ENCODE peak calls at places on chromosomes 5 and 9, in nine cellular contexts. One of them, this sample, is unnamed.

GRCh38 chr9:34540826-34541225 is 18.0 kb upstream of the ENHO start:
- DNase-seq in stomach: no peak
- DNase-seq in fibroblast of the aortic adventitia: peak
- DNase-seq in AG09319: no peak
- DNase-seq in psoas muscle: no peak
- DNase-seq in GM13977: no peak
- DNase-seq in WTC11: no peak
- DNase-seq in tibial nerve: no peak
- DNase-seq in type B pancreatic cell: no peak
- DNase-seq in this sample: no peak

GRCh38 chr9:21590058-21590996 is 108.2 kb upstream of the IFNE start:
- DNase-seq in stomach: no peak
- DNase-seq in fibroblast of the aortic adventitia: peak
- DNase-seq in AG09319: no peak
- DNase-seq in psoas muscle: no peak
- DNase-seq in GM13977: no peak
- DNase-seq in WTC11: no peak
- DNase-seq in tibial nerve: no peak
- DNase-seq in type B pancreatic cell: no peak
- DNase-seq in this sample: no peak

GRCh38 chr5:142507528-142507927 is 178.4 kb downstream of the FGF1 start:
- DNase-seq in stomach: no peak
- DNase-seq in fibroblast of the aortic adventitia: no peak
- DNase-seq in AG09319: no peak
- DNase-seq in psoas muscle: no peak
- DNase-seq in GM13977: no peak
- DNase-seq in WTC11: no peak
- DNase-seq in tibial nerve: no peak
- DNase-seq in type B pancreatic cell: no peak
- DNase-seq in this sample: no peak

GRCh38 chr5:128074171-128074570 is 9.4 kb upstream of the SLC12A2 start:
- DNase-seq in stomach: no peak
- DNase-seq in fibroblast of the aortic adventitia: no peak
- DNase-seq in AG09319: no peak
- DNase-seq in psoas muscle: no peak
- DNase-seq in GM13977: no peak
- DNase-seq in WTC11: no peak
- DNase-seq in tibial nerve: no peak
- DNase-seq in type B pancreatic cell: no peak
- DNase-seq in this sample: no peak

GRCh38 chr9:107100591-107100990 is 182.5 kb upstream of the RAD23B start:
- DNase-seq in stomach: no peak
- DNase-seq in fibroblast of the aortic adventitia: no peak
- DNase-seq in AG09319: no peak
- DNase-seq in psoas muscle: no peak
- DNase-seq in GM13977: no peak
- DNase-seq in WTC11: no peak
- DNase-seq in tibial nerve: no peak
- DNase-seq in type B pancreatic cell: no peak
- DNase-seq in this sample: no peak

GRCh38 chr9:38417003-38417965 is 7.0 kb downstream of the IGFBPL1 start:
- DNase-seq in stomach: peak
- DNase-seq in fibroblast of the aortic adventitia: no peak
- DNase-seq in AG09319: no peak
- DNase-seq in psoas muscle: no peak
- DNase-seq in GM13977: no peak
- DNase-seq in WTC11: peak
- DNase-seq in tibial nerve: no peak
- DNase-seq in type B pancreatic cell: no peak
- DNase-seq in this sample: no peak

GRCh38 chr9:33750307-33750838 is 45.0 kb upstream of the PRSS3 start:
- DNase-seq in stomach: peak
- DNase-seq in fibroblast of the aortic adventitia: peak
- DNase-seq in AG09319: no peak
- DNase-seq in psoas muscle: peak
- DNase-seq in GM13977: no peak
- DNase-seq in WTC11: peak
- DNase-seq in tibial nerve: no peak
- DNase-seq in type B pancreatic cell: no peak
- DNase-seq in this sample: no peak

GRCh38 chr5:149424371-149425315 is 45.6 kb upstream of the IL17B start:
- DNase-seq in stomach: no peak
- DNase-seq in fibroblast of the aortic adventitia: no peak
- DNase-seq in AG09319: no peak
- DNase-seq in psoas muscle: no peak
- DNase-seq in GM13977: no peak
- DNase-seq in WTC11: peak
- DNase-seq in tibial nerve: no peak
- DNase-seq in type B pancreatic cell: no peak
- DNase-seq in this sample: no peak

GRCh38 chr5:57493034-57493433 is 10.4 kb upstream of the ACTBL2 start:
- DNase-seq in stomach: no peak
- DNase-seq in fibroblast of the aortic adventitia: peak
- DNase-seq in AG09319: no peak
- DNase-seq in psoas muscle: no peak
- DNase-seq in GM13977: no peak
- DNase-seq in WTC11: no peak
- DNase-seq in tibial nerve: no peak
- DNase-seq in type B pancreatic cell: no peak
- DNase-seq in this sample: no peak

GRCh38 chr5:140555747-140556312 is 1.4 kb downstream of the SRA1 start:
- DNase-seq in stomach: no peak
- DNase-seq in fibroblast of the aortic adventitia: no peak
- DNase-seq in AG09319: no peak
- DNase-seq in psoas muscle: no peak
- DNase-seq in GM13977: peak
- DNase-seq in WTC11: no peak
- DNase-seq in tibial nerve: no peak
- DNase-seq in type B pancreatic cell: no peak
- DNase-seq in this sample: no peak

GRCh38 chr5:140558542-140558941 is 1.3 kb upstream of the SRA1 start:
- DNase-seq in stomach: no peak
- DNase-seq in fibroblast of the aortic adventitia: no peak
- DNase-seq in AG09319: no peak
- DNase-seq in psoas muscle: no peak
- DNase-seq in GM13977: no peak
- DNase-seq in WTC11: no peak
- DNase-seq in tibial nerve: no peak
- DNase-seq in type B pancreatic cell: no peak
- DNase-seq in this sample: no peak

GRCh38 chr5:140557965-140558364 is 692 bp upstream of the SRA1 start:
- DNase-seq in stomach: no peak
- DNase-seq in fibroblast of the aortic adventitia: no peak
- DNase-seq in AG09319: no peak
- DNase-seq in psoas muscle: no peak
- DNase-seq in GM13977: no peak
- DNase-seq in WTC11: no peak
- DNase-seq in tibial nerve: no peak
- DNase-seq in type B pancreatic cell: no peak
- DNase-seq in this sample: no peak

GRCh38 chr5:140556438-140556837 is 835 bp downstream of the SRA1 start:
- DNase-seq in stomach: no peak
- DNase-seq in fibroblast of the aortic adventitia: peak
- DNase-seq in AG09319: no peak
- DNase-seq in psoas muscle: no peak
- DNase-seq in GM13977: no peak
- DNase-seq in WTC11: no peak
- DNase-seq in tibial nerve: no peak
- DNase-seq in type B pancreatic cell: no peak
- DNase-seq in this sample: no peak

GRCh38 chr5:140557136-140557805 is at the start of gene SRA1:
- DNase-seq in stomach: peak
- DNase-seq in fibroblast of the aortic adventitia: peak
- DNase-seq in AG09319: peak
- DNase-seq in psoas muscle: peak
- DNase-seq in GM13977: peak
- DNase-seq in WTC11: peak
- DNase-seq in tibial nerve: peak
- DNase-seq in type B pancreatic cell: peak
- DNase-seq in this sample: peak
- TF ChIP-seq CTCF in stomach: no peak
- TF ChIP-seq CTCF in fibroblast of the aortic adventitia: peak
- TF ChIP-seq CTCF in AG09319: no peak
- TF ChIP-seq CTCF in psoas muscle: no peak
- TF ChIP-seq CTCF in GM13977: no peak
- TF ChIP-seq CTCF in WTC11: no peak
- TF ChIP-seq CTCF in tibial nerve: no peak
- TF ChIP-seq CTCF in type B pancreatic cell: no peak
- TF ChIP-seq CTCF in this sample: no peak

GRCh38 chr9:131101207-131101964 is 5.1 kb downstream of the AIF1L start:
- DNase-seq in stomach: no peak
- DNase-seq in fibroblast of the aortic adventitia: no peak
- DNase-seq in AG09319: no peak
- DNase-seq in psoas muscle: no peak
- DNase-seq in GM13977: no peak
- DNase-seq in WTC11: no peak
- DNase-seq in tibial nerve: no peak
- DNase-seq in type B pancreatic cell: no peak
- DNase-seq in this sample: no peak

GRCh38 chr9:131097948-131098278 is 1.6 kb downstream of the AIF1L start:
- DNase-seq in stomach: no peak
- DNase-seq in fibroblast of the aortic adventitia: no peak
- DNase-seq in AG09319: no peak
- DNase-seq in psoas muscle: no peak
- DNase-seq in GM13977: no peak
- DNase-seq in WTC11: no peak
- DNase-seq in tibial nerve: no peak
- DNase-seq in type B pancreatic cell: no peak
- DNase-seq in this sample: no peak

GRCh38 chr9:131099088-131099611 is 2.8 kb downstream of the AIF1L start:
- DNase-seq in stomach: no peak
- DNase-seq in fibroblast of the aortic adventitia: no peak
- DNase-seq in AG09319: no peak
- DNase-seq in psoas muscle: no peak
- DNase-seq in GM13977: no peak
- DNase-seq in WTC11: no peak
- DNase-seq in tibial nerve: no peak
- DNase-seq in type B pancreatic cell: no peak
- DNase-seq in this sample: no peak

GRCh38 chr9:131098391-131099087 is 2.2 kb downstream of the AIF1L start:
- DNase-seq in stomach: no peak
- DNase-seq in fibroblast of the aortic adventitia: no peak
- DNase-seq in AG09319: no peak
- DNase-seq in psoas muscle: no peak
- DNase-seq in GM13977: no peak
- DNase-seq in WTC11: peak
- DNase-seq in tibial nerve: no peak
- DNase-seq in type B pancreatic cell: no peak
- DNase-seq in this sample: no peak

GRCh38 chr9:131100445-131100844 is 4.1 kb downstream of the AIF1L start:
- DNase-seq in stomach: no peak
- DNase-seq in fibroblast of the aortic adventitia: no peak
- DNase-seq in AG09319: no peak
- DNase-seq in psoas muscle: no peak
- DNase-seq in GM13977: no peak
- DNase-seq in WTC11: no peak
- DNase-seq in tibial nerve: no peak
- DNase-seq in type B pancreatic cell: no peak
- DNase-seq in this sample: no peak
- TF ChIP-seq CTCF in stomach: no peak
- TF ChIP-seq CTCF in fibroblast of the aortic adventitia: no peak
- TF ChIP-seq CTCF in AG09319: no peak
- TF ChIP-seq CTCF in psoas muscle: no peak
- TF ChIP-seq CTCF in GM13977: no peak
- TF ChIP-seq CTCF in WTC11: no peak
- TF ChIP-seq CTCF in tibial nerve: no peak
- TF ChIP-seq CTCF in type B pancreatic cell: no peak
- TF ChIP-seq CTCF in this sample: no peak

GRCh38 chr5:179820483-179821297 is at the start of gene SQSTM1:
- DNase-seq in stomach: peak
- DNase-seq in fibroblast of the aortic adventitia: peak
- DNase-seq in AG09319: peak
- DNase-seq in psoas muscle: peak
- DNase-seq in GM13977: peak
- DNase-seq in WTC11: peak
- DNase-seq in tibial nerve: peak
- DNase-seq in type B pancreatic cell: peak
- DNase-seq in this sample: no peak
- TF ChIP-seq CTCF in stomach: no peak
- TF ChIP-seq CTCF in fibroblast of the aortic adventitia: no peak
- TF ChIP-seq CTCF in AG09319: no peak
- TF ChIP-seq CTCF in psoas muscle: no peak
- TF ChIP-seq CTCF in GM13977: no peak
- TF ChIP-seq CTCF in WTC11: no peak
- TF ChIP-seq CTCF in tibial nerve: no peak
- TF ChIP-seq CTCF in type B pancreatic cell: peak
- TF ChIP-seq CTCF in this sample: no peak

GRCh38 chr5:177487975-177488374 is 9.4 kb downstream of the PDLIM7 start:
- DNase-seq in stomach: no peak
- DNase-seq in fibroblast of the aortic adventitia: no peak
- DNase-seq in AG09319: no peak
- DNase-seq in psoas muscle: no peak
- DNase-seq in GM13977: no peak
- DNase-seq in WTC11: no peak
- DNase-seq in tibial nerve: no peak
- DNase-seq in type B pancreatic cell: no peak
- DNase-seq in this sample: no peak

GRCh38 chr5:177487144-177487543 is 10.3 kb downstream of the PDLIM7 start:
- DNase-seq in stomach: no peak
- DNase-seq in fibroblast of the aortic adventitia: no peak
- DNase-seq in AG09319: no peak
- DNase-seq in psoas muscle: no peak
- DNase-seq in GM13977: no peak
- DNase-seq in WTC11: no peak
- DNase-seq in tibial nerve: no peak
- DNase-seq in type B pancreatic cell: no peak
- DNase-seq in this sample: no peak

GRCh38 chr5:177490992-177491391 is 6.4 kb downstream of the PDLIM7 start:
- DNase-seq in stomach: no peak
- DNase-seq in fibroblast of the aortic adventitia: no peak
- DNase-seq in AG09319: no peak
- DNase-seq in psoas muscle: no peak
- DNase-seq in GM13977: peak
- DNase-seq in WTC11: no peak
- DNase-seq in tibial nerve: no peak
- DNase-seq in type B pancreatic cell: no peak
- DNase-seq in this sample: no peak

GRCh38 chr5:177490311-177490991 is 7.0 kb downstream of the PDLIM7 start:
- DNase-seq in stomach: no peak
- DNase-seq in fibroblast of the aortic adventitia: no peak
- DNase-seq in AG09319: no peak
- DNase-seq in psoas muscle: no peak
- DNase-seq in GM13977: peak
- DNase-seq in WTC11: no peak
- DNase-seq in tibial nerve: no peak
- DNase-seq in type B pancreatic cell: no peak
- DNase-seq in this sample: no peak

DNA sequence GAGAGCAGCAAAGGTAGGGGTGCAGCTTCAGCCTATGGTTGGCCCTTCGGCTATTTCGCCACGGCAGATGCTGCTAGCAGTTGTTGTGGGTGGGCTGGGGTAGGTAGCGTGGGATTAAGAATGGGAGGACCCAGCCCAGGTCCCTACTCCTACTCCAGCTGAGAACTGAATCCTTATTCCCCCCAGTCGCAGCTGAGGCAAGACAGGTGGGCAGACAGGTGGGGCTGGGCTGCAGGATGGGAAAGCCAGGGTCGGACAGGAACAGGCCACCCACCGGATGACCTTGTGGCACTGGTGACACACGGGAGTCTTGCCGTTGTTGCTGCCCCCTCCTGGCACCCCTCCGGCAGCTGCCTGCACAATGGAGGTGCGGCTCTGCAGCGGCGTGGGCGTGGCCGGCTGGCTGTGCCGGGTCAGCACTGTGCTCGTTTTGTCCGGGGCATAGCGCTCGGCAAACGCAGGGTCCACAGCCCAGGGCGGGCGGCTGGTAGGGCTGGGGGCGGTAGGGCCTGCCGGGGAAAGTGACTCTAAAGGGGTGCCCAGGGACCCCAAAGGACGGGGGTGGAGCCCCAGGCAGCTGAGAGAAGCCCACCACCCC is 8.2 kb downstream of the PDLIM7 start:
- DNase-seq in stomach: peak
- DNase-seq in fibroblast of the aortic adventitia: no peak
- DNase-seq in AG09319: no peak
- DNase-seq in psoas muscle: no peak
- DNase-seq in GM13977: no peak
- DNase-seq in WTC11: peak
- DNase-seq in tibial nerve: no peak
- DNase-seq in type B pancreatic cell: no peak
- DNase-seq in this sample: no peak
- TF ChIP-seq CTCF in stomach: no peak
- TF ChIP-seq CTCF in fibroblast of the aortic adventitia: no peak
- TF ChIP-seq CTCF in AG09319: no peak
- TF ChIP-seq CTCF in psoas muscle: no peak
- TF ChIP-seq CTCF in GM13977: peak
- TF ChIP-seq CTCF in WTC11: no peak
- TF ChIP-seq CTCF in tibial nerve: no peak
- TF ChIP-seq CTCF in type B pancreatic cell: no peak
- TF ChIP-seq CTCF in this sample: no peak